ENCODE peak calls at places on chromosomes 2 and 18, in seven cellular contexts. One of them, this sample, is unnamed. For H3K27me3, the result is how much of the 10 kb centered on the place peaks cover.

GRCh38 chr18:26540041-26540628 is 8.2 kb downstream of the KCTD1 start:
- DNase-seq in endothelial cell of umbilical vein: no peak
- DNase-seq in thyroid gland: no peak
- DNase-seq in sigmoid colon: no peak
- DNase-seq in Peyer's patch: no peak
- DNase-seq in suprapubic skin: no peak
- DNase-seq in ovary: no peak
- DNase-seq in this sample: peak

GRCh38 chr2:42809131-42809875 is 16.9 kb upstream of the HAAO start:
- DNase-seq in endothelial cell of umbilical vein: peak
- DNase-seq in thyroid gland: peak
- DNase-seq in sigmoid colon: peak
- DNase-seq in Peyer's patch: no peak
- DNase-seq in suprapubic skin: no peak
- DNase-seq in ovary: peak
- DNase-seq in this sample: no peak

GRCh38 chr2:66041902-66042657 is 392.8 kb upstream of the MEIS1 start:
- DNase-seq in endothelial cell of umbilical vein: no peak
- DNase-seq in thyroid gland: no peak
- DNase-seq in sigmoid colon: no peak
- DNase-seq in Peyer's patch: no peak
- DNase-seq in suprapubic skin: no peak
- DNase-seq in ovary: no peak
- DNase-seq in this sample: no peak

GRCh38 chr2:9800975-9801723 is 42.1 kb upstream of the TAF1B start:
- DNase-seq in endothelial cell of umbilical vein: no peak
- DNase-seq in thyroid gland: no peak
- DNase-seq in sigmoid colon: no peak
- DNase-seq in Peyer's patch: no peak
- DNase-seq in suprapubic skin: peak
- DNase-seq in ovary: no peak
- DNase-seq in this sample: no peak

GRCh38 chr2:219299372-219299760 is 9.8 kb downstream of the PTPRN start:
- DNase-seq in endothelial cell of umbilical vein: no peak
- DNase-seq in thyroid gland: no peak
- DNase-seq in sigmoid colon: peak
- DNase-seq in Peyer's patch: no peak
- DNase-seq in suprapubic skin: no peak
- DNase-seq in ovary: no peak
- DNase-seq in this sample: no peak

GRCh38 chr2:233928594-233929351 is 11.6 kb downstream of the TRPM8 start:
- DNase-seq in endothelial cell of umbilical vein: peak
- DNase-seq in thyroid gland: peak
- DNase-seq in sigmoid colon: no peak
- DNase-seq in Peyer's patch: no peak
- DNase-seq in suprapubic skin: no peak
- DNase-seq in ovary: no peak
- DNase-seq in this sample: no peak

GRCh38 chr2:119929537-119929936 is 83.3 kb upstream of the EPB41L5 start:
- DNase-seq in endothelial cell of umbilical vein: no peak
- DNase-seq in thyroid gland: no peak
- DNase-seq in sigmoid colon: no peak
- DNase-seq in Peyer's patch: no peak
- DNase-seq in suprapubic skin: no peak
- DNase-seq in ovary: no peak
- DNase-seq in this sample: no peak

GRCh38 chr18:68713791-68714190 is 1.1 kb downstream of the TMX3 start:
- DNase-seq in endothelial cell of umbilical vein: no peak
- DNase-seq in thyroid gland: no peak
- DNase-seq in sigmoid colon: no peak
- DNase-seq in Peyer's patch: no peak
- DNase-seq in suprapubic skin: no peak
- DNase-seq in ovary: no peak
- DNase-seq in this sample: no peak

GRCh38 chr2:133264951-133265949 is 303.0 kb downstream of the NCKAP5 start:
- DNase-seq in endothelial cell of umbilical vein: peak
- DNase-seq in thyroid gland: no peak
- DNase-seq in sigmoid colon: no peak
- DNase-seq in Peyer's patch: peak
- DNase-seq in suprapubic skin: peak
- DNase-seq in ovary: peak
- DNase-seq in this sample: no peak

GRCh38 chr2:56077352-56077915 is 106.4 kb upstream of the CCDC85A start:
- DNase-seq in endothelial cell of umbilical vein: peak
- DNase-seq in thyroid gland: peak
- DNase-seq in sigmoid colon: no peak
- DNase-seq in Peyer's patch: no peak
- DNase-seq in suprapubic skin: no peak
- DNase-seq in ovary: no peak
- DNase-seq in this sample: no peak

GRCh38 chr2:142824756-142825155 is 52.7 kb upstream of the KYNU start:
- DNase-seq in endothelial cell of umbilical vein: peak
- DNase-seq in thyroid gland: no peak
- DNase-seq in sigmoid colon: no peak
- DNase-seq in Peyer's patch: no peak
- DNase-seq in suprapubic skin: no peak
- DNase-seq in ovary: no peak
- DNase-seq in this sample: no peak

GRCh38 chr2:68251187-68251854 is 1.0 kb downstream of the PPP3R1 start:
- DNase-seq in endothelial cell of umbilical vein: peak
- DNase-seq in thyroid gland: peak
- DNase-seq in sigmoid colon: peak
- DNase-seq in Peyer's patch: peak
- DNase-seq in suprapubic skin: peak
- DNase-seq in ovary: peak
- DNase-seq in this sample: no peak
- TF ChIP-seq POLR2A in endothelial cell of umbilical vein: no peak
- TF ChIP-seq POLR2A in thyroid gland: peak
- TF ChIP-seq POLR2A in sigmoid colon: no peak
- TF ChIP-seq POLR2A in Peyer's patch: peak
- TF ChIP-seq POLR2A in suprapubic skin: no peak
- TF ChIP-seq POLR2A in ovary: no peak
- TF ChIP-seq POLR2A in this sample: no peak

GRCh38 chr18:27771571-27771970 is 405.4 kb downstream of the CDH2 start:
- DNase-seq in endothelial cell of umbilical vein: no peak
- DNase-seq in thyroid gland: no peak
- DNase-seq in sigmoid colon: no peak
- DNase-seq in Peyer's patch: no peak
- DNase-seq in suprapubic skin: no peak
- DNase-seq in ovary: no peak
- DNase-seq in this sample: no peak

GRCh38 chr18:27769152-27769551 is 407.8 kb downstream of the CDH2 start:
- DNase-seq in endothelial cell of umbilical vein: no peak
- DNase-seq in thyroid gland: no peak
- DNase-seq in sigmoid colon: no peak
- DNase-seq in Peyer's patch: no peak
- DNase-seq in suprapubic skin: no peak
- DNase-seq in ovary: no peak
- DNase-seq in this sample: no peak

DNA sequence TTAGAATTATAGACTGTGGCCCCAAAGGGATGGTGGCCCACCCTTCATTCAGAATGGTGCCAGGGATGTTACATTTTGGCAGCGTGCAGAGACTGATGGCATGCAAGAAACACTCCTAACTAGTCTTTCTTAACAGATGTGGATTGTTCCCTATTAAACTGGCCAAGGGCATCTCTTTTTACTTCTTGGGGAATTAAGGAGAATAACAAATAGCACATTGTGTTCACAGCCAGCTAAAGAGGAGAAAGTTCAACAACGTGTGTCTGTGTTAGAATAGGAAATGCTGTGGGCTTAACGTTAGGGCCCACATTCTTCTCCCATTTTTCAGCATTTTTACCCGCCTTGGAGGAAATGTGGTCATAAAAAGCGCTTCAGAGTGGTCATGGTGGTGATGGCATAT is 404.8 kb downstream of the CDH2 start:
- DNase-seq in endothelial cell of umbilical vein: no peak
- DNase-seq in thyroid gland: no peak
- DNase-seq in sigmoid colon: no peak
- DNase-seq in Peyer's patch: no peak
- DNase-seq in suprapubic skin: no peak
- DNase-seq in ovary: no peak
- DNase-seq in this sample: no peak
- H3K27me3 ChIP-seq in endothelial cell of umbilical vein: under half
- H3K27me3 ChIP-seq in thyroid gland: under half
- H3K27me3 ChIP-seq in sigmoid colon: under half
- H3K27me3 ChIP-seq in Peyer's patch: under half
- H3K27me3 ChIP-seq in suprapubic skin: under half
- H3K27me3 ChIP-seq in ovary: under half
- H3K27me3 ChIP-seq in this sample: under half

GRCh38 chr2:26735883-26736588 is 28.0 kb upstream of the SLC35F6 start:
- DNase-seq in endothelial cell of umbilical vein: peak
- DNase-seq in thyroid gland: peak
- DNase-seq in sigmoid colon: no peak
- DNase-seq in Peyer's patch: no peak
- DNase-seq in suprapubic skin: no peak
- DNase-seq in ovary: no peak
- DNase-seq in this sample: no peak
- TF ChIP-seq POLR2A in endothelial cell of umbilical vein: no peak
- TF ChIP-seq POLR2A in thyroid gland: no peak
- TF ChIP-seq POLR2A in sigmoid colon: no peak
- TF ChIP-seq POLR2A in Peyer's patch: no peak
- TF ChIP-seq POLR2A in suprapubic skin: no peak
- TF ChIP-seq POLR2A in ovary: no peak
- TF ChIP-seq POLR2A in this sample: no peak

GRCh38 chr2:45172993-45173392 is 163.7 kb upstream of the SIX2 start:
- DNase-seq in endothelial cell of umbilical vein: no peak
- DNase-seq in thyroid gland: no peak
- DNase-seq in sigmoid colon: no peak
- DNase-seq in Peyer's patch: no peak
- DNase-seq in suprapubic skin: no peak
- DNase-seq in ovary: no peak
- DNase-seq in this sample: no peak
- H3K27me3 ChIP-seq in endothelial cell of umbilical vein: under half
- H3K27me3 ChIP-seq in thyroid gland: under half
- H3K27me3 ChIP-seq in sigmoid colon: under half
- H3K27me3 ChIP-seq in Peyer's patch: under half
- H3K27me3 ChIP-seq in suprapubic skin: under half
- H3K27me3 ChIP-seq in ovary: under half
- H3K27me3 ChIP-seq in this sample: under half

GRCh38 chr18:58042826-58043362 is 1.1 kb upstream of the NEDD4L start:
- DNase-seq in endothelial cell of umbilical vein: no peak
- DNase-seq in thyroid gland: no peak
- DNase-seq in sigmoid colon: no peak
- DNase-seq in Peyer's patch: no peak
- DNase-seq in suprapubic skin: no peak
- DNase-seq in ovary: no peak
- DNase-seq in this sample: no peak

GRCh38 chr18:58041633-58042032 is 2.4 kb upstream of the NEDD4L start:
- DNase-seq in endothelial cell of umbilical vein: no peak
- DNase-seq in thyroid gland: no peak
- DNase-seq in sigmoid colon: no peak
- DNase-seq in Peyer's patch: no peak
- DNase-seq in suprapubic skin: no peak
- DNase-seq in ovary: no peak
- DNase-seq in this sample: no peak

GRCh38 chr18:58045265-58046086 is 1.4 kb downstream of the NEDD4L start:
- DNase-seq in endothelial cell of umbilical vein: peak
- DNase-seq in thyroid gland: peak
- DNase-seq in sigmoid colon: no peak
- DNase-seq in Peyer's patch: peak
- DNase-seq in suprapubic skin: no peak
- DNase-seq in ovary: peak
- DNase-seq in this sample: no peak

GRCh38 chr18:58044370-58045264 is 591 bp downstream of the NEDD4L start:
- DNase-seq in endothelial cell of umbilical vein: peak
- DNase-seq in thyroid gland: peak
- DNase-seq in sigmoid colon: peak
- DNase-seq in Peyer's patch: peak
- DNase-seq in suprapubic skin: peak
- DNase-seq in ovary: peak
- DNase-seq in this sample: no peak

GRCh38 chr18:58043452-58044369 is at the start of gene NEDD4L:
- DNase-seq in endothelial cell of umbilical vein: peak
- DNase-seq in thyroid gland: peak
- DNase-seq in sigmoid colon: peak
- DNase-seq in Peyer's patch: peak
- DNase-seq in suprapubic skin: peak
- DNase-seq in ovary: peak
- DNase-seq in this sample: peak
- TF ChIP-seq POLR2A in endothelial cell of umbilical vein: no peak
- TF ChIP-seq POLR2A in thyroid gland: peak
- TF ChIP-seq POLR2A in sigmoid colon: no peak
- TF ChIP-seq POLR2A in Peyer's patch: no peak
- TF ChIP-seq POLR2A in suprapubic skin: no peak
- TF ChIP-seq POLR2A in ovary: no peak
- TF ChIP-seq POLR2A in this sample: no peak

DNA sequence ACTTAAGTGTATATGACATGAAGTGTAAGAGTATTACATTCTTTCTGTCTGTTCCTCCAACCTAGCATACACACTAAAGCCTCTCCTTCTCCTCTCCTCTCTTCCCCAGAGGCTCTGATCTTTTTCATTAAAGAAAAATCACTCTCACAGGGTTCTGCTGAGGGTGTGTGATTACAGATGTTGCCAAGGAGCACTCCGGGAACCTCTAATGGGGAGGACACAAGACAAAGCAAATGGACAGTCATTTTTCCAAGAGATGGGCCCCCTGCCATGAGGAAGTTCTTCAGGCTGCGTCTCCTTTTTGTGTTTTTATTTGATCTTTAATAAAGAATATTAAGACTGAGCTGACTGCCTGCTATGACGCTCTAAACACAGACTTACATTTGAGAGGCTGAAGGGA is 578.0 kb downstream of the PIK3C3 start:
- DNase-seq in endothelial cell of umbilical vein: no peak
- DNase-seq in thyroid gland: no peak
- DNase-seq in sigmoid colon: no peak
- DNase-seq in Peyer's patch: no peak
- DNase-seq in suprapubic skin: no peak
- DNase-seq in ovary: no peak
- DNase-seq in this sample: no peak
- H3K27me3 ChIP-seq in endothelial cell of umbilical vein: under half
- H3K27me3 ChIP-seq in thyroid gland: under half
- H3K27me3 ChIP-seq in sigmoid colon: under half
- H3K27me3 ChIP-seq in Peyer's patch: under half
- H3K27me3 ChIP-seq in suprapubic skin: under half
- H3K27me3 ChIP-seq in ovary: under half
- H3K27me3 ChIP-seq in this sample: under half

GRCh38 chr2:8477511-8478132 is 204.2 kb upstream of the ID2 start:
- DNase-seq in endothelial cell of umbilical vein: no peak
- DNase-seq in thyroid gland: peak
- DNase-seq in sigmoid colon: peak
- DNase-seq in Peyer's patch: no peak
- DNase-seq in suprapubic skin: no peak
- DNase-seq in ovary: no peak
- DNase-seq in this sample: no peak

GRCh38 chr2:8478133-8478793 is 203.6 kb upstream of the ID2 start:
- DNase-seq in endothelial cell of umbilical vein: no peak
- DNase-seq in thyroid gland: no peak
- DNase-seq in sigmoid colon: peak
- DNase-seq in Peyer's patch: no peak
- DNase-seq in suprapubic skin: no peak
- DNase-seq in ovary: no peak
- DNase-seq in this sample: no peak

GRCh38 chr2:8472545-8473361 is 209.1 kb upstream of the ID2 start:
- DNase-seq in endothelial cell of umbilical vein: no peak
- DNase-seq in thyroid gland: no peak
- DNase-seq in sigmoid colon: peak
- DNase-seq in Peyer's patch: no peak
- DNase-seq in suprapubic skin: no peak
- DNase-seq in ovary: no peak
- DNase-seq in this sample: no peak

GRCh38 chr2:8479298-8479697 is 202.6 kb upstream of the ID2 start:
- DNase-seq in endothelial cell of umbilical vein: no peak
- DNase-seq in thyroid gland: no peak
- DNase-seq in sigmoid colon: peak
- DNase-seq in Peyer's patch: no peak
- DNase-seq in suprapubic skin: no peak
- DNase-seq in ovary: no peak
- DNase-seq in this sample: no peak

GRCh38 chr2:8475349-8476045 is 206.4 kb upstream of the ID2 start:
- DNase-seq in endothelial cell of umbilical vein: no peak
- DNase-seq in thyroid gland: no peak
- DNase-seq in sigmoid colon: peak
- DNase-seq in Peyer's patch: no peak
- DNase-seq in suprapubic skin: no peak
- DNase-seq in ovary: no peak
- DNase-seq in this sample: no peak
- TF ChIP-seq POLR2A in endothelial cell of umbilical vein: no peak
- TF ChIP-seq POLR2A in thyroid gland: no peak
- TF ChIP-seq POLR2A in sigmoid colon: no peak
- TF ChIP-seq POLR2A in Peyer's patch: no peak
- TF ChIP-seq POLR2A in suprapubic skin: no peak
- TF ChIP-seq POLR2A in ovary: no peak
- TF ChIP-seq POLR2A in this sample: no peak